ENCODE peak calls at places on chromosome 16, in seven cellular contexts. G, E, Y, U, P, D and N are unnamed samples.

GRCh38 chr16:68083861-68084503 is 1.2 kb upstream of the NFATC3 start:
- DNase-seq in G (no peak), E (no peak), Y (no peak), U (no peak), P (no peak), D (no peak), N (no peak)

GRCh38 chr16:30473231-30474061 is 904 bp downstream of the ITGAL start:
- DNase-seq in G (no peak), E (no peak), Y (peak), U (peak), P (no peak), D (no peak), N (no peak)

GRCh38 chr16:81310045-81310644 is 4.6 kb upstream of the GAN start:
- DNase-seq in G (no peak), E (peak), Y (no peak), U (no peak), P (no peak), D (no peak), N (no peak)

GRCh38 chr16:49324703-49325102 is 43.1 kb upstream of the CBLN1 start:
- DNase-seq in G (no peak), E (no peak), Y (no peak), U (no peak), P (no peak), D (no peak), N (no peak)

GRCh38 chr16:81641403-81642106 is 137.5 kb upstream of the PLCG2 start:
- DNase-seq in G (no peak), E (peak), Y (peak), U (no peak), P (no peak), D (no peak), N (no peak)

GRCh38 chr16:61579195-61579594 is 457.0 kb downstream of the CDH8 start:
- DNase-seq in G (no peak), E (no peak), Y (no peak), U (no peak), P (no peak), D (no peak), N (no peak)

GRCh38 chr16:10622036-10622921 is 41.9 kb upstream of the EMP2 start:
- DNase-seq in G (no peak), E (peak), Y (no peak), U (no peak), P (no peak), D (no peak), N (no peak)

GRCh38 chr16:4580245-4580644 is 24.1 kb downstream of the C16orf96 start:
- DNase-seq in G (no peak), E (no peak), Y (no peak), U (no peak), P (peak), D (peak), N (no peak)

GRCh38 chr16:69820926-69821541 is 58.9 kb downstream of the WWP2 start:
- DNase-seq in G (no peak), E (no peak), Y (peak), U (no peak), P (no peak), D (peak), N (peak)

GRCh38 chr16:79182618-79183017 is 417.9 kb downstream of the MAF start:
- DNase-seq in G (no peak), E (no peak), Y (no peak), U (no peak), P (no peak), D (no peak), N (no peak)

GRCh38 chr16:1194665-1195392 is 30.2 kb downstream of the TPSG1 start:
- DNase-seq in G (no peak), E (peak), Y (peak), U (no peak), P (no peak), D (no peak), N (no peak)

GRCh38 chr16:67841198-67841815 is 813 bp upstream of the THAP11 start:
- DNase-seq in G (no peak), E (no peak), Y (no peak), U (peak), P (no peak), D (no peak), N (no peak)

GRCh38 chr16:10037771-10038170 is 144.5 kb downstream of the GRIN2A start:
- DNase-seq in G (no peak), E (no peak), Y (no peak), U (no peak), P (peak), D (peak), N (peak)

GRCh38 chr16:17222756-17223411 is 247.9 kb downstream of the XYLT1 start:
- DNase-seq in G (no peak), E (peak), Y (peak), U (no peak), P (no peak), D (no peak), N (no peak)

GRCh38 chr16:71542377-71542776 is 16.2 kb downstream of the CHST4 start:
- DNase-seq in G (peak), E (peak), Y (peak), U (peak), P (peak), D (peak), N (no peak)

GRCh38 chr16:88349903-88350900 is 32.6 kb upstream of the ZNF469 start:
- DNase-seq in G (no peak), E (no peak), Y (no peak), U (no peak), P (no peak), D (peak), N (no peak)

GRCh38 chr16:11258553-11259287 is 2.7 kb upstream of the SOCS1 start:
- DNase-seq in G (no peak), E (no peak), Y (peak), U (peak), P (no peak), D (peak), N (no peak)

GRCh38 chr16:50627419-50627818 is 53.7 kb downstream of the SNX20 start:
- DNase-seq in G (no peak), E (peak), Y (peak), U (peak), P (no peak), D (peak), N (no peak)

GRCh38 chr16:16184594-16184993 is 38.7 kb downstream of the ABCC6 start:
- DNase-seq in G (no peak), E (no peak), Y (no peak), U (no peak), P (no peak), D (no peak), N (no peak)

GRCh38 chr16:81752225-81752875 is 26.7 kb upstream of the PLCG2 start:
- DNase-seq in G (no peak), E (peak), Y (peak), U (peak), P (no peak), D (no peak), N (no peak)

GRCh38 chr16:55703003-55704001 is 47.5 kb downstream of the SLC6A2 start:
- DNase-seq in G (peak), E (peak), Y (peak), U (peak), P (peak), D (peak), N (peak)

GRCh38 chr16:10501016-10501607 is 79.3 kb downstream of the EMP2 start:
- DNase-seq in G (no peak), E (no peak), Y (no peak), U (peak), P (no peak), D (no peak), N (no peak)

GRCh38 chr16:16147316-16147999 is 75.8 kb downstream of the ABCC6 start:
- DNase-seq in G (no peak), E (no peak), Y (no peak), U (no peak), P (no peak), D (no peak), N (no peak)

GRCh38 chr16:46918905-46919792 is 35.0 kb downstream of the GPT2 start:
- DNase-seq in G (no peak), E (no peak), Y (peak), U (peak), P (no peak), D (no peak), N (no peak)

GRCh38 chr16:57264950-57265371 is 19.5 kb downstream of the PLLP start:
- DNase-seq in G (no peak), E (no peak), Y (peak), U (no peak), P (no peak), D (no peak), N (no peak)

GRCh38 chr16:68389006-68389405 is 59.3 kb downstream of the SMPD3 start:
- DNase-seq in G (no peak), E (no peak), Y (no peak), U (no peak), P (no peak), D (no peak), N (no peak)

GRCh38 chr16:75620326-75621169 is 2.5 kb downstream of the ADAT1 start:
- DNase-seq in G (no peak), E (no peak), Y (no peak), U (peak), P (no peak), D (no peak), N (no peak)

GRCh38 chr16:4488486-4488967 is 12.3 kb downstream of the HMOX2 start:
- DNase-seq in G (no peak), E (no peak), Y (no peak), U (no peak), P (no peak), D (peak), N (no peak)

GRCh38 chr16:87778830-87779579 is 13.2 kb upstream of the KLHDC4 start:
- DNase-seq in G (peak), E (peak), Y (peak), U (peak), P (peak), D (peak), N (peak)

GRCh38 chr16:75064403-75065148 is 52.0 kb downstream of the LDHD start:
- DNase-seq in G (no peak), E (no peak), Y (no peak), U (no peak), P (peak), D (no peak), N (no peak)

GRCh38 chr16:15444264-15444663 is 9.9 kb downstream of the BMERB1 start:
- DNase-seq in G (no peak), E (no peak), Y (no peak), U (no peak), P (no peak), D (no peak), N (no peak)

GRCh38 chr16:68235882-68236803 is at the start of gene ESRP2:
- DNase-seq in G (no peak), E (peak), Y (peak), U (no peak), P (peak), D (no peak), N (no peak)

GRCh38 chr16:26830716-26831115 is 236.0 kb upstream of the C16orf82 start:
- DNase-seq in G (no peak), E (no peak), Y (no peak), U (no peak), P (no peak), D (no peak), N (no peak)

GRCh38 chr16:18041864-18042834 is 294.4 kb downstream of the NPIPA8 start:
- DNase-seq in G (no peak), E (no peak), Y (no peak), U (no peak), P (no peak), D (no peak), N (no peak)

GRCh38 chr16:53518550-53519416 is 15.8 kb upstream of the AKTIP start:
- DNase-seq in G (no peak), E (no peak), Y (peak), U (peak), P (no peak), D (peak), N (peak)

GRCh38 chr16:48350716-48351115 is 34.5 kb downstream of the SIAH1 start:
- DNase-seq in G (no peak), E (peak), Y (no peak), U (no peak), P (peak), D (no peak), N (no peak)

GRCh38 chr16:60646631-60647030 is 1389.6 kb downstream of the CDH8 start:
- DNase-seq in G (no peak), E (no peak), Y (no peak), U (no peak), P (no peak), D (no peak), N (no peak)

GRCh38 chr16:27769561-27770222 is 219.7 kb downstream of the KATNIP start:
- DNase-seq in G (no peak), E (no peak), Y (no peak), U (no peak), P (peak), D (peak), N (no peak)

GRCh38 chr16:65537336-65537735 is 415.5 kb upstream of the CDH11 start:
- DNase-seq in G (no peak), E (no peak), Y (no peak), U (no peak), P (no peak), D (no peak), N (no peak)

GRCh38 chr16:65531475-65531874 is 409.6 kb upstream of the CDH11 start:
- DNase-seq in G (no peak), E (no peak), Y (no peak), U (no peak), P (no peak), D (no peak), N (no peak)

GRCh38 chr16:65532218-65532617 is 410.4 kb upstream of the CDH11 start:
- DNase-seq in G (no peak), E (no peak), Y (no peak), U (no peak), P (no peak), D (no peak), N (no peak)

GRCh38 chr16:65534121-65534528 is 412.3 kb upstream of the CDH11 start:
- DNase-seq in G (no peak), E (no peak), Y (no peak), U (no peak), P (peak), D (no peak), N (no peak)

GRCh38 chr16:65532846-65533245 is 411.0 kb upstream of the CDH11 start:
- DNase-seq in G (no peak), E (no peak), Y (no peak), U (no peak), P (no peak), D (no peak), N (no peak)
- H3K4me3 ChIP-seq in G (no peak), E (no peak), Y (no peak), U (no peak), P (no peak), D (no peak), N (no peak)

GRCh38 chr16:84416407-84417321 is 48.3 kb downstream of the ATP2C2 start:
- DNase-seq in G (no peak), E (no peak), Y (no peak), U (no peak), P (no peak), D (no peak), N (no peak)
- TF ChIP-seq CTCF in G (no peak), E (no peak), Y (no peak), U (no peak), P (no peak), D (no peak), N (no peak)

DNA sequence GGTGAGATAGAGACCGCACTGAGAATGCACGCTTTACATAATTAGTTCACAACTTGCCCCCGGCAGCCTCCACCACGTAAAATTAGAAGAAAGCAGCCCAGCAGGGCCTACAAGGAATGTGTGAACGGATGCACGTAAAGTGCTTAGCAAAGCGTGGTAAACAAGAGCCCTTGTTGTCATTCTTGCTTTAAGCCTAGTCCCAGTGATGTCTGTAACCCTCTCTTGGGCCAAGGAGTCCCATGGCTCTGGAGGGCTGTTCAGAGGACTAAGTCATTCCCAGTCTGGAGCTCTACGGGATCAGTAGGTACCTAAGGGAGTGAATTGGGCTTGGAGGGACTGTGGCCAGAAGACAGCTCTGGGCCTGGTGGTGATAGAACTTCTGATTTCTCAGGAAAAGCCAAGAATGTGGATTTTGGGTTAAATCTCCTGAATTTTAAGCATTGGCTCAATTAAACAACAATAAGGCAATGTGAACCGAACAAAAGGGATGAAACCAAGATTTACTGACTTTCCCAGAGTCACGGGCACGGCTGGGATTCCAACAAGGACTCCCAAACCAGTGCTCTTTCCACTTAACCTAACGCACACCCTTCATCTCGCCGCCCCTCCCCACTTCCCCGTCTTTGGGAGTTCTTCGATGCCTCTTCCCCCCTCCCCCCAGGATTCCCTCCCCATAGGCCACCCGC is 775 bp upstream of the CHP2 start:
- DNase-seq in G (no peak), E (peak), Y (no peak), U (no peak), P (no peak), D (no peak), N (no peak)
- H3K4me3 ChIP-seq in G (peak), E (no peak), Y (no peak), U (no peak), P (no peak), D (no peak), N (no peak)

GRCh38 chr16:52068447-52069074 is 478.4 kb downstream of the TOX3 start:
- DNase-seq in G (no peak), E (peak), Y (peak), U (peak), P (peak), D (no peak), N (no peak)
- TF ChIP-seq CTCF in G (no peak), E (peak), Y (peak), U (peak), P (no peak), D (no peak), N (no peak)

GRCh38 chr16:85759136-85759535 is 8.2 kb upstream of the C16orf74 start:
- DNase-seq in G (no peak), E (no peak), Y (no peak), U (peak), P (no peak), D (no peak), N (no peak)
- H3K4me3 ChIP-seq in G (no peak), E (no peak), Y (no peak), U (no peak), P (no peak), D (no peak), N (no peak)

DNA sequence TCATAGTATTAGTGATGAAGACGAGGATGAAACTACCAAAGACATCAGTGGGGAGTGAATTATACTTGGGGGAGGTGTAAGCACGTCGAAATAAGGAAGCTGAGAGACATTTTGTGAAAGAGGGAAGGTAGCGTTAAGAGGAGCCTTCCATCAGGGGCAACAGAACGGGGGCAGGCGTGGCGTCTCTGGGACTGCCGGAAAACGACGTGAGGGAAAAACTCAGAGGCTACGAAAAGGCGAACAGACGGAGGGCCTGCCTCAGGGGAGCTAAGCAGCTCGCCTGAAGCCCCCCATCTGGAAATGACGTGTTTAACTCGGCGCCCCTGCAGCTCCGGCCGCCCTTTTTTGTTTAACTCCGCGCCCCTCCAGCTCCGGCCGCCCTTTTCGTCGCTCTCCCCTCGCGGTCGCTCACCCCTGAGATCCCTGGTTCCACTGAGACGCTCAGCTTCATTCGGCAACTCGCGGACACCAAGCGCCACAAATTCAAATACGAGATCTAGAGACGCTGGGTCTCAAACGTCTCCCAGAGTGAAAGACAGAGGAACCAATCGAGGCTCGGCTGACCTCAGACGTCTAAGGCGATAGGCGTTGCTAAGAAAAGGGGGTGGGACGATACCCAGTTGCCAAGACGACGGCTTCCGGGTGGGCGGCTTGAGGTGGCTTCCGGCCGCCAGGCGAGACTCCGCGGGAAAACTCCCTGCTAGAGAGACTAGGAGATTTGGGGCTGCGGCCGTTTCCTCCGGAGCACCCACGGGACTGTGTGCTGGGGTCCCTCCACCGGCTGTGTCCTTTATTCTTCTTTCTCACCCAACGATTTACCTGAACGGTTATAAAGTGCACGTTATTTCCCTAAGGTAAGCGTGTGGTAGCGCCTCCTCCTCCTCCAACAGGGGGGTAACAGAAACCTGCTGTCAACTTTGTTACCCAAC is 383.2 kb downstream of the ZFHX3 start:
- DNase-seq in G (peak), E (peak), Y (peak), U (peak), P (peak), D (peak), N (peak)
- TF ChIP-seq CTCF in G (no peak), E (no peak), Y (peak), U (no peak), P (no peak), D (no peak), N (no peak)